ENCODE peak calls at places on chromosome 6, in nine cellular contexts. M, K, C, O, J, D, U, Z and N are unnamed samples.

GRCh38 chr6:79630883-79631799 is at the start of gene SH3BGRL2:
- DNase-seq in U (peak; percentile 73), J (peak; percentile 95), Z (no peak), D (peak; percentile 24), M (peak; percentile 90), C (peak; percentile 95), O (peak; percentile 75), K (peak; percentile 87), N (no peak)

GRCh38 chr6:170462366-170463020 is 90.6 kb downstream of the PSMB1 start:
- DNase-seq in O (no peak), K (no peak), D (no peak), J (no peak), U (no peak), M (no peak), Z (no peak), C (no peak), N (no peak)

GRCh38 chr6:90425161-90425641 is 128.6 kb upstream of the BACH2 start:
- DNase-seq in Z (no peak), O (no peak), J (no peak), M (no peak), D (no peak), C (no peak), U (no peak), K (no peak), N (no peak)

GRCh38 chr6:89925826-89926225 is 31.6 kb downstream of the GJA10 start:
- DNase-seq in D (no peak), Z (no peak), J (no peak), M (no peak), C (no peak), U (no peak), O (no peak), K (no peak), N (no peak)

GRCh38 chr6:13635948-13636658 is 21.0 kb downstream of the NOL7 start:
- DNase-seq in D (no peak), U (no peak), C (no peak), K (no peak), Z (no peak), J (no peak), O (no peak), M (no peak), N (no peak)

GRCh38 chr6:39887692-39888450 is 46.4 kb downstream of the MOCS1 start:
- DNase-seq in Z (peak; percentile 21), U (peak; percentile 98), D (peak; percentile 88), C (peak; percentile 18), J (peak; percentile 65), M (no peak), K (peak; percentile 90), O (peak; percentile 54), N (peak; percentile 64)

GRCh38 chr6:44386929-44387345 is 569 bp upstream of the CDC5L start:
- DNase-seq in D (peak; percentile 3), U (peak; percentile 60), C (no peak), M (no peak), Z (no peak), O (peak; percentile 42), K (no peak), J (no peak), N (no peak)

GRCh38 chr6:24734166-24734565 is 15.2 kb upstream of the C6orf62 start:
- DNase-seq in C (no peak), O (no peak), Z (no peak), U (no peak), K (no peak), D (no peak), J (no peak), M (no peak), N (no peak)

GRCh38 chr6:168819546-168819945 is 378.6 kb downstream of the SMOC2 start:
- DNase-seq in M (no peak), K (no peak), U (no peak), O (no peak), J (no peak), D (no peak), C (no peak), Z (no peak), N (no peak)

GRCh38 chr6:19866900-19867627 is 29.9 kb downstream of the ID4 start:
- DNase-seq in Z (peak; percentile 24), J (no peak), O (no peak), K (no peak), D (peak; percentile 1), M (no peak), U (peak; percentile 57), C (no peak), N (peak; percentile 17)

GRCh38 chr6:167497387-167498056 is 172.6 kb downstream of the TTLL2 start:
- DNase-seq in K (no peak), U (no peak), M (no peak), D (no peak), J (no peak), O (no peak), C (no peak), Z (no peak), N (no peak)

GRCh38 chr6:159249150-159249549 is 80.0 kb downstream of the FNDC1 start:
- DNase-seq in O (no peak), C (no peak), D (no peak), U (peak; percentile 69), M (no peak), K (no peak), Z (no peak), J (no peak), N (peak; percentile 67)

GRCh38 chr6:35487653-35488516 is 9.0 kb downstream of the TEAD3 start:
- DNase-seq in J (peak; percentile 64), O (no peak), D (no peak), M (peak; percentile 53), C (peak; percentile 34), U (peak; percentile 72), K (no peak), Z (no peak), N (no peak)

GRCh38 chr6:150165020-150165702 is 22.3 kb downstream of the PPP1R14C start:
- DNase-seq in J (no peak), K (no peak), D (no peak), M (no peak), C (no peak), U (no peak), O (no peak), Z (no peak), N (no peak)

GRCh38 chr6:138160329-138161117 is 1.2 kb upstream of the ARFGEF3 start:
- DNase-seq in M (no peak), Z (no peak), J (no peak), U (no peak), K (no peak), O (no peak), D (no peak), C (peak; percentile 50), N (no peak)

GRCh38 chr6:166032366-166033171 is 135.1 kb downstream of the TBXT start:
- DNase-seq in C (peak; percentile 51), M (peak; percentile 59), J (no peak), K (no peak), Z (no peak), D (peak; percentile 72), O (peak; percentile 43), U (peak; percentile 98), N (peak; percentile 14)
- TF ChIP-seq CTCF in C (peak; percentile 52), M (peak; percentile 48), J (no peak), K (no peak), Z (no peak), D (peak; percentile 24), O (no peak), U (peak; percentile 40), N (no peak)

DNA sequence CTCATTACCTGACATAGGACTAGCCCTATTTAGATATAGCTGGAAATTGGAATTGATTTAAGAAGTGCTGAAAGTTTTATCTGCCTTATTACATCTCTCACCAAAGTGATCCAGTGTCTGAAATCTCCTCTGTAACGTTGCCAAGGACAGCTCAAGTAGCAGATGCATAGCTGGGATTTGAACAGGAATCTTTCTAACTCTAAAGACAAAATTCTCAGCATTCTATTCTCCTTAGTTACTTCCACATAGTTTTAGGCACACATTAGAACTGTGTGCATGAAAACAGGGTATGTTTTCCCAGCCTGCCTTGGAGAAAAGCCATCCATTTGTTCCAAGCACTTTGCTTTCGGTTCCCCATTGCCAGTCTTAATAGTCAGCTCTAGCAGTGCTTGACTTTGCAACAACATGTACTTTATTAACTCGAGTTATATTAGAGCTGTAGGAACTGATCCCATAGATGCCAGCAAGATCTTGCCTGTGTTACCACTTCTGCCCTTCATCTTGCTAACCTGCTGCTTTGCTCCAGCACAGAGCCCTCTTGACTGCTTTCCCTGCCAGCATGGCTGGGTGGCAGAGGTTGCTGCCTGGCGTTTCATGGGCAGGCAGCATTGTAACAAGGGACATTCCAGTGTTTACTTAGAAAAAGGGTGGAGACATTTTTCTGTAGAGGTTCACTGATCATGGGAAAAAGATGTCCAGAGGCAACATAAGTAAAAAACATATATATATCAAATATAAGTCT is 56.1 kb upstream of the STMND1 start:
- DNase-seq in Z (peak; percentile 41), O (no peak), K (no peak), C (no peak), M (no peak), J (no peak), U (peak; percentile 54), D (no peak), N (peak; percentile 57)
- H3K4me3 ChIP-seq in Z (no peak overlapping the region), O (no peak overlapping the region), K (no peak overlapping the region), C (no peak overlapping the region), M (no peak overlapping the region), J (no peak overlapping the region), U (no peak overlapping the region), D (peak overlapping the region; percentile 5), N (no peak overlapping the region)

DNA sequence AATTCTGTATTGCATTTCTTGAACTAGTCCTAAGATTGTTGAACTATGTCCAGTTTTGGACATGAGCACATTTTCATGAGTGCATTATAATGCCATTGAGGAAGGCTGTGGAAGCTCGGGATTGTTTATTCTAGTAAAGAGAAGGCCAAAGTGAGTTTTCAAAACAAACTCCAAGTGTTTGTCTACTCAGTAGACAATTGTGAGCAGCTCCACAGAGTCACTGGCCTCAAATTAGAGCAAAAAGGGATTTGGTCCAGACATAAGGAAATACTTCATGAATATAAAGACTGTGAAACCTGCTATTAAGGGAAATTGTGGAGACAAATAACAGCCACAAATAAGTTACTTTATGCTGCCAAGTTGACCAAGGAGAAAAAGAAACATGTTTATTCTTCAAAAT is 42.6 kb upstream of the PREP start:
- DNase-seq in U (no peak), M (no peak), D (no peak), J (no peak), Z (no peak), C (no peak), K (no peak), O (no peak), N (no peak)
- TF ChIP-seq CTCF in U (no peak), M (no peak), D (no peak), J (no peak), Z (no peak), C (no peak), K (no peak), O (no peak), N (no peak)

GRCh38 chr6:148577687-148578488 is 168.9 kb upstream of the UST start:
- DNase-seq in U (peak; percentile 87), K (peak; percentile 84), Z (peak; percentile 55), C (peak; percentile 93), D (peak; percentile 37), J (peak; percentile 68), M (peak; percentile 74), O (peak; percentile 81), N (peak; percentile 52)

GRCh38 chr6:148578837-148579236 is 168.0 kb upstream of the UST start:
- DNase-seq in U (no peak), C (no peak), J (no peak), K (no peak), O (no peak), Z (no peak), M (no peak), D (no peak), N (no peak)

GRCh38 chr6:148580442-148580841 is 166.4 kb upstream of the UST start:
- DNase-seq in M (no peak), D (no peak), C (no peak), Z (no peak), O (no peak), K (no peak), U (no peak), J (no peak), N (no peak)

GRCh38 chr6:148573922-148574321 is 172.9 kb upstream of the UST start:
- DNase-seq in M (no peak), O (no peak), J (no peak), C (no peak), Z (no peak), D (no peak), K (no peak), U (no peak), N (no peak)

GRCh38 chr6:148578489-148578814 is 168.4 kb upstream of the UST start:
- DNase-seq in M (no peak), J (no peak), D (no peak), O (no peak), K (no peak), U (no peak), C (no peak), Z (no peak), N (no peak)
- H3K4me3 ChIP-seq in M (no peak overlapping the region), J (no peak overlapping the region), D (no peak overlapping the region), O (no peak overlapping the region), K (no peak overlapping the region), U (no peak overlapping the region), C (no peak overlapping the region), Z (no peak overlapping the region), N (no peak overlapping the region)